ENCODE peak calls at places on chromosomes 11 and 22, in six cellular contexts. N is anterior cingulate cortex; U is cardiac septum; X is fibroblast of the conjunctiva; E is neuronal stem cell; C is stimulated activated CD8-positive, alpha-beta memory T cell treated with anti-CD3 and anti-CD28 coated beads, Interleukin-2, amount 100 ng/mL, for 1 hour. I is an unnamed sample.

GRCh38 chr11:76658651-76659650 is 11.6 kb downstream of the LRRC32 start:
- DNase-seq in X (no peak), N (no peak), U (peak; percentile 53), C (no peak), E (no peak), I (peak; percentile 61)

GRCh38 chr22:39519681-39520053 is 695 bp upstream of the ATF4 start:
- DNase-seq in U (peak; percentile 83), C (no peak), N (no peak), X (no peak), E (no peak), I (no peak)

GRCh38 chr11:20002312-20003216 is 157.7 kb downstream of the DBX1 start:
- DNase-seq in N (no peak), E (no peak), U (peak; percentile 51), X (no peak), C (no peak), I (no peak)

GRCh38 chr11:73195191-73196007 is 22.7 kb upstream of the P2RY2 start:
- DNase-seq in C (no peak), E (no peak), X (no peak), N (no peak), U (no peak), I (no peak)

GRCh38 chr11:26916805-26917204 is 77.1 kb upstream of the FIBIN start:
- DNase-seq in N (no peak), C (no peak), X (no peak), U (no peak), E (no peak), I (no peak)

GRCh38 chr11:105670811-105671210 is 60.9 kb downstream of the GRIA4 start:
- DNase-seq in X (no peak), E (no peak), U (no peak), N (no peak), C (no peak), I (no peak)

GRCh38 chr11:115159122-115159665 is 345.0 kb downstream of the CADM1 start:
- DNase-seq in C (no peak), E (no peak), N (no peak), X (no peak), U (no peak), I (no peak)

GRCh38 chr11:9884601-9885000 is 220.7 kb downstream of the SWAP70 start:
- DNase-seq in E (no peak), C (no peak), X (no peak), N (no peak), U (no peak), I (no peak)

GRCh38 chr22:43512279-43512678 is 100.5 kb downstream of the MPPED1 start:
- DNase-seq in N (no peak), C (no peak), U (no peak), X (no peak), E (no peak), I (no peak)

I was measured in spleen.